ENCODE peak calls at places on chromosomes 1 and 21, in nine cellular contexts. V is foreskin fibroblast; C is upper lobe of right lung; U is CD8-positive, alpha-beta memory T cell; N is prostate gland; J is AG10803; Q is fibroblast of mammary gland; T is Caco-2; P is neural progenitor cell. R is an unnamed sample.

GRCh38 chr1:205313681-205314308 is 7.8 kb downstream of the NUAK2 start:
- DNase-seq in V (peak), C (peak), U (no peak), N (peak), J (peak), Q (peak), T (no peak), P (peak), R (no peak)

GRCh38 chr1:220808501-220809186 is 21.9 kb downstream of the MTARC1 start:
- DNase-seq in V (no peak), C (no peak), U (no peak), N (no peak), J (no peak), Q (no peak), T (no peak), P (no peak), R (no peak)

GRCh38 chr1:153345187-153346066 is 3.2 kb downstream of the PGLYRP4 start:
- DNase-seq in V (no peak), C (no peak), U (no peak), N (peak), J (no peak), Q (no peak), T (no peak), P (no peak), R (no peak)

GRCh38 chr1:230345139-230345885 is 80.8 kb downstream of the PGBD5 start:
- DNase-seq in V (no peak), C (no peak), U (no peak), N (no peak), J (no peak), Q (no peak), T (no peak), P (no peak), R (no peak)

GRCh38 chr21:29205988-29206387 is 75.5 kb downstream of the MAP3K7CL start:
- DNase-seq in V (no peak), C (no peak), U (no peak), N (no peak), J (no peak), Q (no peak), T (no peak), P (no peak), R (no peak)

GRCh38 chr1:73701816-73702215 is 496.2 kb downstream of the LRRIQ3 start:
- DNase-seq in V (no peak), C (no peak), U (no peak), N (no peak), J (no peak), Q (no peak), T (no peak), P (no peak), R (no peak)

GRCh38 chr1:243974451-243975292 is 76.4 kb upstream of the ZBTB18 start:
- DNase-seq in V (no peak), C (no peak), U (no peak), N (no peak), J (peak), Q (peak), T (no peak), P (peak), R (no peak)

GRCh38 chr21:31184462-31184861 is 146.2 kb upstream of the KRTAP19-8 start:
- DNase-seq in V (no peak), C (no peak), U (no peak), N (no peak), J (no peak), Q (no peak), T (no peak), P (no peak), R (no peak)

GRCh38 chr1:27527223-27527856 is 37.4 kb upstream of the WASF2 start:
- DNase-seq in V (peak), C (no peak), U (no peak), N (peak), J (peak), Q (no peak), T (peak), P (peak), R (no peak)

DNA sequence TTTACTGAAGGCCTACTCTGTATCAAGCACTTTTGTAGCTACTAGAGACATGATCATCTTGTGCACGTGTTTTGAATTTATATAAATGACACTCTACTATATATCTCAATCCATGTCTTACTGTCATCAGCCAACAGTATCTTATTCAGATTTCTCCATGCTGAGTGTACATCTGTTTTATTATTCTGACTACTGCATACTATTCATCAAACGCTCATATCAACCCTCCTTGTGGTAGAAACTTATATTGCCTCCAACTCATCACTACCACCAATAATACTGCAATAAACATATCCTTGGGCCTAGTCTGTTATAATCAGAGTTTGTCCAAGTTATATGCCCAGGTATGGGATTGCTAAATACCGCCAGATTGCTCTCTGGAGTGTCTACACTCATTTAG is 81.6 kb upstream of the IRF2BP2 start:
- DNase-seq in V (no peak), C (no peak), U (no peak), N (no peak), J (peak), Q (peak), T (no peak), P (no peak), R (no peak)
- H3K4me3 ChIP-seq in V (no peak), C (no peak), U (no peak), N (no peak), J (no peak), Q (no peak), T (no peak), P (no peak), R (no peak)

DNA sequence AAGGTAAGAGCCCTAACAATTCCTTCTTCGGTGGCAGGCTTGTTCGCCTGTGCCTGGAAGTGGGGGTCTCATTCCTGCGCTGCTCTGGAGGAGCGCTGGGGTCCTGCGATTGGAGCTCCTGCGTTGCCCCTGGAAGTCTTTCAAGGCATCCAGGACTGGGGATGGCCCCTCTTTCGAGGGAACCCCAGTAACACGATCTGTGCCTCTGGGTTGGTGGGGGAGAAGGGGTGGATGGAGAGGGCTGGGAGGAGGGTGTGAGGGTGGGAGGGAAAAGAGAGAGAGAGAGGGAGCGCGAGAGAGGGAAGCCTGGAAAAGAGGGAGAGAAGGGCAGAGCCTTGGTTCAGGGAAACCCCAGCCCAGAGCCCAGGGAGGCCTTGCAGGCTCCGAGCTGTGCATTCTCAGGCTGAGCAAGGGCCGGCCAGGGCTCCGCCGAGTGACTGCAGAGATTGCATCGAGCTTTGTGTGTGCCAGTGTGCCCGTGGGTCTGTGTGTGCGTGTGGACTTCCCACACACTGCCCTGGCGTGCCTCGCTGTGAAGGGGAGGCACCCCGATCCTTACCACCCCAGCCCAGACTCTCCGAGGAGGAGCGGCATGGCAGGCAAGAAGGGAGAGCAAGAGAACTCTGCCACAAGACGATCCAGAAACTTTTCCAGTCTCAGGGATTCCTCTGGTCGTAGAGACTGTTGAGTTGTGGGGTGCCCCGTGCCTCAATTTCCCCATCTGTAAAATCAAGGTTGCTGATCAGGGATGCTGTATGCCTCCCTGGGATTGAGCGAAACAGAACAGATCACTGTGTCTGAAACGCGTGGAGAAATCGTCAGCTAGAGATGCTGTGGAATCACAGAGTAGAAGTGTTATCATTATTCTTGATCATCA is 609 bp downstream of the BCL9 start:
- DNase-seq in V (peak), C (peak), U (no peak), N (peak), J (peak), Q (peak), T (no peak), P (peak), R (no peak)
- H3K4me3 ChIP-seq in V (peak), C (peak), U (peak), N (peak), J (peak), Q (peak), T (no peak), P (peak), R (peak)

GRCh38 chr1:88701275-88701674 is 17.2 kb downstream of the PKN2 start:
- DNase-seq in V (no peak), C (no peak), U (no peak), N (no peak), J (no peak), Q (no peak), T (no peak), P (no peak), R (no peak)
- H3K4me3 ChIP-seq in V (no peak), C (no peak), U (no peak), N (no peak), J (no peak), Q (no peak), T (no peak), P (no peak), R (no peak)

DNA sequence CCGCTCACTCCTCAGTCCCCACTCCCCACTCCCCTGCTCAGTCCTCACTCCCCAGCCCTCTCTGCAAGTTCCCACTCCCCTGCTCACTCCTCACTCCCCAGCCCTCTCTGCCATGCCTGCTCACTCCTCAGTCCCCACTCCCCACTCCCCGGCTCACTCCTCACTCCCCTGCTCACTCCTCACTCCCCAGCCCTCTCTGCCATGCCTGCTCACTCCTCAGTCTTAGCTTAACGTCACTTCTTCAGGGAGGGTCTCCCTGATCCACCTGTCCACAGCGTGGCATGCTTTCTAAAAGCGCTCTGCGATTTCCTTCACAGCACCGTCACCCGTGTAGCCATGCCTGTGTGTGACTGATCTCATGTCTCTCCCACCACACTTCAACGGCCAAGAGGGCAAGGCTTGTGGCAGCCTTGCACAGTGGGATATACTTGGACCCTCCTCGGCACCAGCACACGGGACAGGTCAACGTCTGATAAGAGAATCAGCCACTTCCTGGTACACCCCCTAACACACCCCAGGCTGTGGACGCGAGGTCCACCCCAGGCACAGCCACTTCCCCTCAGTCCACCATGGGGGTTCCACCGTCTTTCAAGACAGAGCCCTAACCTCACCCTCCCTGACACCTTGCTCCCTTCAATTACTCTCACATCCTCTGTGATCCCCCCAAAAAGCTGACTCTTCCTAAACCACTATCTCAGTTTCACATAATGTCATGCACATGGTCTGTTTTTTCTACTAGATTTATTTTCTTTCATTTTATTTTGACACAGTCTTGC is 14.0 kb downstream of the PRDM15 start:
- DNase-seq in V (no peak), C (peak), U (no peak), N (no peak), J (no peak), Q (no peak), T (no peak), P (no peak), R (no peak)
- H3K4me3 ChIP-seq in V (no peak), C (no peak), U (no peak), N (no peak), J (no peak), Q (no peak), T (no peak), P (no peak), R (no peak)

DNA sequence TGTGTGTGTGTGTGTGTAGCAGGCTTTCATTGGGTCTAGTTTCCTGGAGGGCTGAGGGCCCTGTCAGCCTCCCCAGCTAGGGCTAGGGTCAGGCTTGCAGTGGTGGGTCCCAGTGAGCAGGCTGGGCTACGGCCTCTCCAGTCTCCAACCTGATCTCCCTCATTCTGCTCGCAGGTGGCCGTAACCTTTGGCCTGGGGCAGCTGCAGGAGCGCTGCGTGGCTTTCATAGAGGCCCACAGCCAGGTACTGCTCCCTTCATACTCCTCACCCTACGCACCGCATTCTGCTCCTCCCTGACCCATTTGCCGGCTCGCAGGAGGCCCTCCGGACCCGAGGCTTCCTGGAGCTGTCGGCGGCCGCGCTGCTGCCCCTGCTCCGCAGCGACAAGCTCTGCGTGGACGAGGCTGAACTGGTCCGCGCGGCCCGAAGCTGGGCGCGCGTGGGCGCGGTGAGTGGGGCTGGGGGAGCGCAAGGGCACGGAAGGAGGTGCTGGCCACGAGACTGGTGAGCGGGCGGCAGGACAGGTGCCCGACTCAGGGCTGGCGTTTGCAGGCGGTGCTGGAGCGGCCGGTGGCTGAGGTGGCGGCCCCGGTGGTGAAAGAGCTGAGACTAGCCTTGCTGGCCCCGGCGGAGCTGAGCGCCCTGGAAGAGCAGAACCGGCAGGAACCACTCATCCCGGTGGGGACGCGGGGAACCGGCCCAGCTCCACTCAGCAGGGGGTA is 4.7 kb downstream of the BTBD19 start:
- DNase-seq in V (no peak), C (peak), U (no peak), N (no peak), J (no peak), Q (no peak), T (no peak), P (no peak), R (no peak)
- H3K4me3 ChIP-seq in V (no peak), C (peak), U (no peak), N (peak), J (no peak), Q (peak), T (peak), P (peak), R (peak)

GRCh38 chr1:62508187-62508758 is 71.4 kb downstream of the USP1 start:
- DNase-seq in V (peak), C (no peak), U (no peak), N (no peak), J (peak), Q (peak), T (no peak), P (peak), R (peak)
- H3K4me3 ChIP-seq in V (no peak), C (no peak), U (no peak), N (no peak), J (no peak), Q (no peak), T (no peak), P (no peak), R (no peak)

GRCh38 chr1:1425753-1426495 is 4.8 kb upstream of the ANKRD65 start:
- DNase-seq in V (no peak), C (peak), U (no peak), N (no peak), J (no peak), Q (no peak), T (no peak), P (peak), R (no peak)
- H3K4me3 ChIP-seq in V (no peak), C (no peak), U (no peak), N (no peak), J (no peak), Q (no peak), T (no peak), P (peak), R (no peak)

GRCh38 chr1:18347559-18347958 is 133.2 kb upstream of the KLHDC7A start:
- DNase-seq in V (no peak), C (no peak), U (no peak), N (no peak), J (no peak), Q (no peak), T (no peak), P (no peak), R (no peak)

GRCh38 chr1:18342744-18343143 is 138.0 kb upstream of the KLHDC7A start:
- DNase-seq in V (no peak), C (no peak), U (no peak), N (no peak), J (no peak), Q (no peak), T (no peak), P (no peak), R (no peak)

GRCh38 chr1:18341291-18342058 is 139.3 kb upstream of the KLHDC7A start:
- DNase-seq in V (no peak), C (no peak), U (no peak), N (no peak), J (no peak), Q (no peak), T (no peak), P (no peak), R (no peak)

GRCh38 chr1:18343646-18344045 is 137.1 kb upstream of the KLHDC7A start:
- DNase-seq in V (no peak), C (no peak), U (no peak), N (no peak), J (no peak), Q (no peak), T (no peak), P (no peak), R (no peak)

DNA sequence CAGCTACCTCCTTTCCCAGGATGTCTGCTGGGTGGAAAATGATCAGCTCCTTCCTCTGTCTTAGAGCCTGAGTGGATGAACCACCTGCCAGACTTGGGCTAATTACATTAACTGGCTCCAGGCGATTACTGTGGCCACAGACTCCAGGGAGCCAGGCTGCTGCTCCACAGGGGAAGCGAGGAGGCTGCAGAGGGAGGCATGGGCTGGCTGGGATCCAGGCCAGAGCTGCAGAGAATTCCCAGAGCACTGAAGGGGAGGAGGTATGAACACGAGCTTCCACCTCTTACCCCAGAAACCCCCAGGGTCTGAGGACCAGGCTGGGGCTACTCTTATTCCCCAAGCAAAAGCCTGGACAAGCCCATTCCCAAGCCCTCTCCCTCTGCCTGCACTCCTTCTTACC is 136.0 kb upstream of the KLHDC7A start:
- DNase-seq in V (no peak), C (peak), U (no peak), N (no peak), J (no peak), Q (no peak), T (no peak), P (peak), R (no peak)
- H3K4me3 ChIP-seq in V (no peak), C (no peak), U (no peak), N (no peak), J (no peak), Q (no peak), T (no peak), P (no peak), R (no peak)

R was measured in HFF-Myc.